ENCODE peak calls at places on chromosomes 4 and X, in four cellular contexts. One of them, this sample, is unnamed.

GRCh38 chr4:113587640-113588275 is 173.8 kb downstream of the CAMK2D start:
- DNase-seq in AG04450: no peak
- DNase-seq in GM23338: no peak
- DNase-seq in effector memory CD4-positive, alpha-beta T cell: no peak
- DNase-seq in this sample: no peak

GRCh38 chr4:162163892-162164759 is at the start of gene FSTL5:
- DNase-seq in effector memory CD4-positive, alpha-beta T cell: no peak
- DNase-seq in AG04450: no peak
- DNase-seq in GM23338: peak; percentile 99
- DNase-seq in this sample: peak; percentile 7

GRCh38 chrX:121579016-121579760 is 531.8 kb downstream of the GLUD2 start:
- DNase-seq in AG04450: no peak
- DNase-seq in GM23338: peak; percentile 3
- DNase-seq in effector memory CD4-positive, alpha-beta T cell: no peak
- DNase-seq in this sample: no peak

GRCh38 chr4:89757154-89757723 is 79.7 kb downstream of the SNCA start:
- DNase-seq in GM23338: no peak
- DNase-seq in effector memory CD4-positive, alpha-beta T cell: no peak
- DNase-seq in AG04450: no peak
- DNase-seq in this sample: no peak

GRCh38 chr4:163548481-163549243 is 54.2 kb downstream of the TMA16 start:
- DNase-seq in GM23338: peak; percentile 68
- DNase-seq in AG04450: no peak
- DNase-seq in effector memory CD4-positive, alpha-beta T cell: no peak
- DNase-seq in this sample: peak; percentile 24

GRCh38 chrX:93875621-93876282 is 201.7 kb downstream of the FAM133A start:
- DNase-seq in effector memory CD4-positive, alpha-beta T cell: no peak
- DNase-seq in GM23338: no peak
- DNase-seq in AG04450: no peak
- DNase-seq in this sample: no peak

GRCh38 chr4:165560941-165561340 is 182.1 kb downstream of the CPE start:
- DNase-seq in effector memory CD4-positive, alpha-beta T cell: no peak
- DNase-seq in GM23338: no peak
- DNase-seq in AG04450: no peak
- DNase-seq in this sample: peak; percentile 27

GRCh38 chr4:159547645-159548308 is 444.9 kb downstream of the RAPGEF2 start:
- DNase-seq in GM23338: no peak
- DNase-seq in AG04450: no peak
- DNase-seq in effector memory CD4-positive, alpha-beta T cell: no peak
- DNase-seq in this sample: no peak

GRCh38 chr4:128061566-128062536 is 739 bp downstream of the LARP1B start:
- DNase-seq in effector memory CD4-positive, alpha-beta T cell: peak; percentile 62
- DNase-seq in AG04450: no peak
- DNase-seq in GM23338: peak; percentile 73
- DNase-seq in this sample: no peak

GRCh38 chrX:78643106-78643505 is 16.0 kb downstream of the RTL3 start:
- DNase-seq in AG04450: no peak
- DNase-seq in effector memory CD4-positive, alpha-beta T cell: no peak
- DNase-seq in GM23338: no peak
- DNase-seq in this sample: peak; percentile 15

GRCh38 chr4:147492761-147493160 is 11.9 kb downstream of the EDNRA start:
- DNase-seq in AG04450: peak; percentile 58
- DNase-seq in GM23338: no peak
- DNase-seq in effector memory CD4-positive, alpha-beta T cell: no peak
- DNase-seq in this sample: peak; percentile 92

GRCh38 chr4:36043901-36044300 is 200.4 kb downstream of the ARAP2 start:
- DNase-seq in effector memory CD4-positive, alpha-beta T cell: no peak
- DNase-seq in GM23338: no peak
- DNase-seq in AG04450: no peak
- DNase-seq in this sample: no peak

GRCh38 chr4:76307670-76308014 is 1.1 kb downstream of the STBD1 start:
- DNase-seq in GM23338: no peak
- DNase-seq in effector memory CD4-positive, alpha-beta T cell: no peak
- DNase-seq in AG04450: no peak
- DNase-seq in this sample: no peak

GRCh38 chr4:176238157-176238608 is 30.8 kb downstream of the ASB5 start:
- DNase-seq in effector memory CD4-positive, alpha-beta T cell: no peak
- DNase-seq in AG04450: peak; percentile 42
- DNase-seq in GM23338: no peak
- DNase-seq in this sample: peak; percentile 91

GRCh38 chr4:110550260-110550659 is 72.6 kb downstream of the PITX2 start:
- DNase-seq in effector memory CD4-positive, alpha-beta T cell: no peak
- DNase-seq in AG04450: no peak
- DNase-seq in GM23338: no peak
- DNase-seq in this sample: no peak

GRCh38 chr4:109266236-109266635 is 36.2 kb downstream of the COL25A1 start:
- DNase-seq in GM23338: no peak
- DNase-seq in AG04450: no peak
- DNase-seq in effector memory CD4-positive, alpha-beta T cell: no peak
- DNase-seq in this sample: no peak

GRCh38 chr4:56535915-56536314 is 30.3 kb downstream of the ARL9 start:
- DNase-seq in GM23338: peak; percentile 37
- DNase-seq in effector memory CD4-positive, alpha-beta T cell: no peak
- DNase-seq in AG04450: no peak
- DNase-seq in this sample: no peak

GRCh38 chr4:187504974-187505797 is 490.4 kb upstream of the ZFP42 start:
- DNase-seq in GM23338: peak; percentile 32
- DNase-seq in AG04450: no peak
- DNase-seq in effector memory CD4-positive, alpha-beta T cell: no peak
- DNase-seq in this sample: no peak

GRCh38 chr4:121112530-121112929 is 40.2 kb upstream of the NDNF start:
- DNase-seq in effector memory CD4-positive, alpha-beta T cell: no peak
- DNase-seq in AG04450: no peak
- DNase-seq in GM23338: no peak
- DNase-seq in this sample: no peak

GRCh38 chr4:188270273-188271069 is 131.2 kb downstream of the TRIML1 start:
- DNase-seq in effector memory CD4-positive, alpha-beta T cell: no peak
- DNase-seq in GM23338: no peak
- DNase-seq in AG04450: no peak
- DNase-seq in this sample: no peak

GRCh38 chr4:2638730-2639129 is 102.3 kb downstream of the FAM193A start:
- DNase-seq in effector memory CD4-positive, alpha-beta T cell: no peak
- DNase-seq in GM23338: no peak
- DNase-seq in AG04450: no peak
- DNase-seq in this sample: no peak

GRCh38 chr4:119678761-119679160 is 50.2 kb upstream of the PDE5A start:
- DNase-seq in GM23338: no peak
- DNase-seq in effector memory CD4-positive, alpha-beta T cell: no peak
- DNase-seq in AG04450: no peak
- DNase-seq in this sample: no peak

GRCh38 chr4:65845169-65845568 is 174.9 kb upstream of the EPHA5 start:
- DNase-seq in effector memory CD4-positive, alpha-beta T cell: no peak
- DNase-seq in AG04450: no peak
- DNase-seq in GM23338: no peak
- DNase-seq in this sample: no peak

GRCh38 chr4:144645102-144645469 is 870 bp upstream of the HHIP start:
- DNase-seq in effector memory CD4-positive, alpha-beta T cell: no peak
- DNase-seq in GM23338: peak; percentile 45
- DNase-seq in AG04450: no peak
- DNase-seq in this sample: no peak
- H3K4me3 ChIP-seq in effector memory CD4-positive, alpha-beta T cell: no peak overlapping the region
- H3K4me3 ChIP-seq in GM23338: peak overlapping the region; percentile 58
- H3K4me3 ChIP-seq in AG04450: peak overlapping the region; percentile 80
- H3K4me3 ChIP-seq in this sample: peak overlapping the region; percentile 62

GRCh38 chrX:47838361-47838760 is 1.7 kb downstream of the ZNF81 start:
- DNase-seq in effector memory CD4-positive, alpha-beta T cell: no peak
- DNase-seq in AG04450: no peak
- DNase-seq in GM23338: no peak
- DNase-seq in this sample: no peak
- H3K4me3 ChIP-seq in effector memory CD4-positive, alpha-beta T cell: no peak overlapping the region
- H3K4me3 ChIP-seq in AG04450: no peak overlapping the region
- H3K4me3 ChIP-seq in GM23338: no peak overlapping the region
- H3K4me3 ChIP-seq in this sample: no peak overlapping the region

DNA sequence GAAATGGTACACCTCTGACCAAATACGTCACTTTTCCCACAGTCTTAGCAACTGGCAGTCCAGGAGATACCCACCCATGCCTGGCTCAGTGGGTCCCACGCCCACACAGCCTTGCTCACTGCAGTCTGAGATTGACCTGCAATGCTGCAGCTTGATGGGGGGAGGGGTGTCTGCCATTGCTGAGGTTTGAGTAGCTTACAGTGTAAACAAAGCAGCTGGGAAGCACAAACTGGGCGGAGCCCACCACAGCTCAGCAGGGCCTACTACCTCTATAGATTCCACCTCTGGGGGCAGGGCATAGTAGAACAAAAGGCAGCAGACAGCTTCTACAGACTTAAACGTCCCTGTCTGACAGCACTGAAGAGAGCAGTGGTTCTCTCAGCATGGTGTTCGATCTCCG is 52.7 kb downstream of the AMER1 start:
- DNase-seq in effector memory CD4-positive, alpha-beta T cell: no peak
- DNase-seq in AG04450: no peak
- DNase-seq in GM23338: peak; percentile 58
- DNase-seq in this sample: no peak
- H3K4me3 ChIP-seq in effector memory CD4-positive, alpha-beta T cell: no peak overlapping the region
- H3K4me3 ChIP-seq in AG04450: no peak overlapping the region
- H3K4me3 ChIP-seq in GM23338: no peak overlapping the region
- H3K4me3 ChIP-seq in this sample: no peak overlapping the region

GRCh38 chr4:158297866-158298265 is 87.6 kb downstream of the TMEM144 start:
- DNase-seq in AG04450: no peak
- DNase-seq in GM23338: no peak
- DNase-seq in effector memory CD4-positive, alpha-beta T cell: no peak
- DNase-seq in this sample: no peak
- H3K4me3 ChIP-seq in AG04450: no peak overlapping the region
- H3K4me3 ChIP-seq in GM23338: no peak overlapping the region
- H3K4me3 ChIP-seq in effector memory CD4-positive, alpha-beta T cell: no peak overlapping the region
- H3K4me3 ChIP-seq in this sample: no peak overlapping the region

GRCh38 chrX:119990995-119991787 is 47.6 kb upstream of the NKAP start:
- DNase-seq in AG04450: no peak
- DNase-seq in effector memory CD4-positive, alpha-beta T cell: no peak
- DNase-seq in GM23338: peak; percentile 47
- DNase-seq in this sample: no peak
- H3K4me3 ChIP-seq in AG04450: no peak overlapping the region
- H3K4me3 ChIP-seq in effector memory CD4-positive, alpha-beta T cell: peak overlapping the region; percentile 29
- H3K4me3 ChIP-seq in GM23338: peak overlapping the region; percentile 56
- H3K4me3 ChIP-seq in this sample: peak overlapping the region; percentile 23

DNA sequence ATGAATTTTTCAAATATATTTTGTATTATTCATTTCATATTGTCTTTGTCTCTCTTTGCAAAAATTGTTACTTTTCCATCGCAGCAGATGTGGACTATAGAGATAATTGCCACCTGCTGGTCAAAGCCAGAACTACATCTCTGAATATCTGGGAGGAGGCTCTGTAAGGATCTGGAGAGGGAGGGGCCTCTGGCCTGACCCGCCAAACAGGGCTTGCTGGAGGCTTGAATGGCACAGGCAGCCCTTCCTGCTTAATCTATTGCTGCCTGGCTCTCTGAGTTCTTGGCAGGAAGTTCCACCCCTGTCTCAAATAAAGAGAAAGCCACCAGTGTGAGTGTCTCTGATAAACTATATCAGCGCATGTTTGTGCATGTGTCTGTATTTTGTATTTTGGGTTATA is 132.4 kb downstream of the ZMAT1 start:
- DNase-seq in AG04450: peak; percentile 47
- DNase-seq in effector memory CD4-positive, alpha-beta T cell: peak; percentile 51
- DNase-seq in GM23338: peak; percentile 92
- DNase-seq in this sample: peak; percentile 48
- H3K4me3 ChIP-seq in AG04450: peak overlapping the region; percentile 29
- H3K4me3 ChIP-seq in effector memory CD4-positive, alpha-beta T cell: no peak overlapping the region
- H3K4me3 ChIP-seq in GM23338: no peak overlapping the region
- H3K4me3 ChIP-seq in this sample: peak overlapping the region; percentile 11

GRCh38 chr4:152106781-152107321 is 346.0 kb upstream of the GATB start:
- DNase-seq in GM23338: no peak
- DNase-seq in AG04450: no peak
- DNase-seq in effector memory CD4-positive, alpha-beta T cell: no peak
- DNase-seq in this sample: no peak
- H3K4me3 ChIP-seq in GM23338: no peak overlapping the region
- H3K4me3 ChIP-seq in AG04450: no peak overlapping the region
- H3K4me3 ChIP-seq in effector memory CD4-positive, alpha-beta T cell: no peak overlapping the region
- H3K4me3 ChIP-seq in this sample: no peak overlapping the region

DNA sequence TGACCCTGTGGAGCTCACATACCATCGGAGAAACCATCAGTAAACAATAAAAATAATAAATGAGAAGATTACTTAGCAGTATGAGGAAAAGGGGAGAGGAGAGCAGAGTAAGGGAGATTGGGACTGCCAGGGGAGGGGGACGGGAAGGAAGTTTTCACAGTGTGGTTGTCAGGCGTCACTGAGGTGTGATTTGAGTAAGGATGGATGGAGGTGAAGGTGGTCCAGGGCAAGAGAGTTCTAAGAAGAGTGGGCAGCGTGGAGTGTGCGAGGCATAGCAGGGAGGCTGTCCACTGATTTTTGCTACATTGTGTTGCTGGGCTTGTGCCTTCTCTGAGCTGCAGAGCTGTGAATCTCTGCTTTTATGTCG is 119.1 kb downstream of the HPGD start:
- DNase-seq in GM23338: no peak
- DNase-seq in AG04450: no peak
- DNase-seq in effector memory CD4-positive, alpha-beta T cell: no peak
- DNase-seq in this sample: no peak
- H3K4me3 ChIP-seq in GM23338: no peak overlapping the region
- H3K4me3 ChIP-seq in AG04450: no peak overlapping the region
- H3K4me3 ChIP-seq in effector memory CD4-positive, alpha-beta T cell: no peak overlapping the region
- H3K4me3 ChIP-seq in this sample: no peak overlapping the region

GRCh38 chrX:16788477-16788876 is 2.2 kb downstream of the TXLNG start:
- DNase-seq in GM23338: no peak
- DNase-seq in AG04450: no peak
- DNase-seq in effector memory CD4-positive, alpha-beta T cell: no peak
- DNase-seq in this sample: no peak
- H3K4me3 ChIP-seq in GM23338: no peak overlapping the region
- H3K4me3 ChIP-seq in AG04450: no peak overlapping the region
- H3K4me3 ChIP-seq in effector memory CD4-positive, alpha-beta T cell: no peak overlapping the region
- H3K4me3 ChIP-seq in this sample: no peak overlapping the region